ENCODE peak calls at places on chromosome 7, in six cellular contexts. One of them, this sample, is unnamed.
A peak's percentile ranks its signal among the peaks of the same experiment; 100 is the strongest.

GRCh38 chr7:151897951-151898686 is 21.2 kb upstream of the PRKAG2 start:
- DNase-seq in dermis microvascular lymphatic vessel endothelial cell: no peak
- DNase-seq in stimulated activated CD8-positive, alpha-beta memory T cell treated with anti-CD3 and anti-CD28 coated beads, Interleukin-15, amount 100 ng/mL, for 48 hours: no peak
- DNase-seq in tibial artery: peak; percentile 33
- DNase-seq in stimulated activated CD4-positive, alpha-beta T cell treated with anti-CD3 and anti-CD28 coated beads, Interleukin-4, amount 100 ng/mL, for 48 hours: no peak
- DNase-seq in NCI-H2171 treated with DMSO at 0.1 percent for 48 hours: no peak
- DNase-seq in this sample: no peak

GRCh38 chr7:114082567-114082933 is 163.7 kb upstream of the PPP1R3A start:
- DNase-seq in tibial artery: no peak
- DNase-seq in dermis microvascular lymphatic vessel endothelial cell: no peak
- DNase-seq in stimulated activated CD4-positive, alpha-beta T cell treated with anti-CD3 and anti-CD28 coated beads, Interleukin-4, amount 100 ng/mL, for 48 hours: no peak
- DNase-seq in stimulated activated CD8-positive, alpha-beta memory T cell treated with anti-CD3 and anti-CD28 coated beads, Interleukin-15, amount 100 ng/mL, for 48 hours: no peak
- DNase-seq in NCI-H2171 treated with DMSO at 0.1 percent for 48 hours: no peak
- DNase-seq in this sample: no peak

GRCh38 chr7:124723012-124723411 is 42.6 kb downstream of the GPR37 start:
- DNase-seq in dermis microvascular lymphatic vessel endothelial cell: no peak
- DNase-seq in NCI-H2171 treated with DMSO at 0.1 percent for 48 hours: no peak
- DNase-seq in stimulated activated CD8-positive, alpha-beta memory T cell treated with anti-CD3 and anti-CD28 coated beads, Interleukin-15, amount 100 ng/mL, for 48 hours: no peak
- DNase-seq in tibial artery: no peak
- DNase-seq in stimulated activated CD4-positive, alpha-beta T cell treated with anti-CD3 and anti-CD28 coated beads, Interleukin-4, amount 100 ng/mL, for 48 hours: no peak
- DNase-seq in this sample: no peak

GRCh38 chr7:106119719-106120118 is 7.6 kb upstream of the SYPL1 start:
- DNase-seq in stimulated activated CD8-positive, alpha-beta memory T cell treated with anti-CD3 and anti-CD28 coated beads, Interleukin-15, amount 100 ng/mL, for 48 hours: no peak
- DNase-seq in stimulated activated CD4-positive, alpha-beta T cell treated with anti-CD3 and anti-CD28 coated beads, Interleukin-4, amount 100 ng/mL, for 48 hours: no peak
- DNase-seq in dermis microvascular lymphatic vessel endothelial cell: no peak
- DNase-seq in NCI-H2171 treated with DMSO at 0.1 percent for 48 hours: no peak
- DNase-seq in tibial artery: no peak
- DNase-seq in this sample: no peak

GRCh38 chr7:30396379-30396778 is 82.2 kb downstream of the NOD1 start:
- DNase-seq in stimulated activated CD4-positive, alpha-beta T cell treated with anti-CD3 and anti-CD28 coated beads, Interleukin-4, amount 100 ng/mL, for 48 hours: no peak
- DNase-seq in stimulated activated CD8-positive, alpha-beta memory T cell treated with anti-CD3 and anti-CD28 coated beads, Interleukin-15, amount 100 ng/mL, for 48 hours: no peak
- DNase-seq in tibial artery: no peak
- DNase-seq in NCI-H2171 treated with DMSO at 0.1 percent for 48 hours: peak; percentile 12
- DNase-seq in dermis microvascular lymphatic vessel endothelial cell: no peak
- DNase-seq in this sample: no peak

GRCh38 chr7:49631071-49631826 is 142.2 kb upstream of the VWC2 start:
- DNase-seq in NCI-H2171 treated with DMSO at 0.1 percent for 48 hours: no peak
- DNase-seq in tibial artery: no peak
- DNase-seq in stimulated activated CD8-positive, alpha-beta memory T cell treated with anti-CD3 and anti-CD28 coated beads, Interleukin-15, amount 100 ng/mL, for 48 hours: no peak
- DNase-seq in dermis microvascular lymphatic vessel endothelial cell: no peak
- DNase-seq in stimulated activated CD4-positive, alpha-beta T cell treated with anti-CD3 and anti-CD28 coated beads, Interleukin-4, amount 100 ng/mL, for 48 hours: no peak
- DNase-seq in this sample: no peak

GRCh38 chr7:135930565-135931423 is 46.4 kb downstream of the MTPN start:
- DNase-seq in stimulated activated CD4-positive, alpha-beta T cell treated with anti-CD3 and anti-CD28 coated beads, Interleukin-4, amount 100 ng/mL, for 48 hours: no peak
- DNase-seq in stimulated activated CD8-positive, alpha-beta memory T cell treated with anti-CD3 and anti-CD28 coated beads, Interleukin-15, amount 100 ng/mL, for 48 hours: no peak
- DNase-seq in tibial artery: no peak
- DNase-seq in NCI-H2171 treated with DMSO at 0.1 percent for 48 hours: no peak
- DNase-seq in dermis microvascular lymphatic vessel endothelial cell: no peak
- DNase-seq in this sample: no peak

GRCh38 chr7:51315393-51316261 is 982 bp downstream of the COBL start:
- DNase-seq in stimulated activated CD4-positive, alpha-beta T cell treated with anti-CD3 and anti-CD28 coated beads, Interleukin-4, amount 100 ng/mL, for 48 hours: no peak
- DNase-seq in dermis microvascular lymphatic vessel endothelial cell: no peak
- DNase-seq in stimulated activated CD8-positive, alpha-beta memory T cell treated with anti-CD3 and anti-CD28 coated beads, Interleukin-15, amount 100 ng/mL, for 48 hours: no peak
- DNase-seq in tibial artery: no peak
- DNase-seq in NCI-H2171 treated with DMSO at 0.1 percent for 48 hours: peak; percentile 41
- DNase-seq in this sample: no peak

GRCh38 chr7:96004598-96004997 is 232.2 kb downstream of the DYNC1I1 start:
- DNase-seq in stimulated activated CD4-positive, alpha-beta T cell treated with anti-CD3 and anti-CD28 coated beads, Interleukin-4, amount 100 ng/mL, for 48 hours: no peak
- DNase-seq in dermis microvascular lymphatic vessel endothelial cell: no peak
- DNase-seq in NCI-H2171 treated with DMSO at 0.1 percent for 48 hours: peak; percentile 39
- DNase-seq in stimulated activated CD8-positive, alpha-beta memory T cell treated with anti-CD3 and anti-CD28 coated beads, Interleukin-15, amount 100 ng/mL, for 48 hours: no peak
- DNase-seq in tibial artery: no peak
- DNase-seq in this sample: no peak

GRCh38 chr7:132424821-132425739 is 151.2 kb downstream of the PLXNA4 start:
- DNase-seq in stimulated activated CD8-positive, alpha-beta memory T cell treated with anti-CD3 and anti-CD28 coated beads, Interleukin-15, amount 100 ng/mL, for 48 hours: no peak
- DNase-seq in tibial artery: no peak
- DNase-seq in NCI-H2171 treated with DMSO at 0.1 percent for 48 hours: no peak
- DNase-seq in stimulated activated CD4-positive, alpha-beta T cell treated with anti-CD3 and anti-CD28 coated beads, Interleukin-4, amount 100 ng/mL, for 48 hours: no peak
- DNase-seq in dermis microvascular lymphatic vessel endothelial cell: no peak
- DNase-seq in this sample: no peak

GRCh38 chr7:45973725-45974532 is 52.9 kb upstream of the IGFBP3 start:
- DNase-seq in stimulated activated CD4-positive, alpha-beta T cell treated with anti-CD3 and anti-CD28 coated beads, Interleukin-4, amount 100 ng/mL, for 48 hours: no peak
- DNase-seq in dermis microvascular lymphatic vessel endothelial cell: no peak
- DNase-seq in NCI-H2171 treated with DMSO at 0.1 percent for 48 hours: no peak
- DNase-seq in stimulated activated CD8-positive, alpha-beta memory T cell treated with anti-CD3 and anti-CD28 coated beads, Interleukin-15, amount 100 ng/mL, for 48 hours: no peak
- DNase-seq in tibial artery: no peak
- DNase-seq in this sample: no peak

GRCh38 chr7:130277763-130278643 is 11.3 kb downstream of the CPA2 start:
- DNase-seq in dermis microvascular lymphatic vessel endothelial cell: peak; percentile 24
- DNase-seq in tibial artery: peak; percentile 79
- DNase-seq in NCI-H2171 treated with DMSO at 0.1 percent for 48 hours: peak; percentile 82
- DNase-seq in stimulated activated CD4-positive, alpha-beta T cell treated with anti-CD3 and anti-CD28 coated beads, Interleukin-4, amount 100 ng/mL, for 48 hours: no peak
- DNase-seq in stimulated activated CD8-positive, alpha-beta memory T cell treated with anti-CD3 and anti-CD28 coated beads, Interleukin-15, amount 100 ng/mL, for 48 hours: no peak
- DNase-seq in this sample: peak; percentile 60

GRCh38 chr7:151648429-151648828 is 128.7 kb upstream of the RHEB start:
- DNase-seq in NCI-H2171 treated with DMSO at 0.1 percent for 48 hours: no peak
- DNase-seq in tibial artery: no peak
- DNase-seq in stimulated activated CD4-positive, alpha-beta T cell treated with anti-CD3 and anti-CD28 coated beads, Interleukin-4, amount 100 ng/mL, for 48 hours: no peak
- DNase-seq in stimulated activated CD8-positive, alpha-beta memory T cell treated with anti-CD3 and anti-CD28 coated beads, Interleukin-15, amount 100 ng/mL, for 48 hours: no peak
- DNase-seq in dermis microvascular lymphatic vessel endothelial cell: no peak
- DNase-seq in this sample: no peak

GRCh38 chr7:29401827-29402226 is 161.8 kb upstream of the PRR15 start:
- DNase-seq in stimulated activated CD4-positive, alpha-beta T cell treated with anti-CD3 and anti-CD28 coated beads, Interleukin-4, amount 100 ng/mL, for 48 hours: no peak
- DNase-seq in tibial artery: no peak
- DNase-seq in stimulated activated CD8-positive, alpha-beta memory T cell treated with anti-CD3 and anti-CD28 coated beads, Interleukin-15, amount 100 ng/mL, for 48 hours: no peak
- DNase-seq in NCI-H2171 treated with DMSO at 0.1 percent for 48 hours: peak; percentile 66
- DNase-seq in dermis microvascular lymphatic vessel endothelial cell: no peak
- DNase-seq in this sample: no peak

GRCh38 chr7:17429579-17429978 is 131.1 kb downstream of the AHR start:
- DNase-seq in stimulated activated CD4-positive, alpha-beta T cell treated with anti-CD3 and anti-CD28 coated beads, Interleukin-4, amount 100 ng/mL, for 48 hours: no peak
- DNase-seq in stimulated activated CD8-positive, alpha-beta memory T cell treated with anti-CD3 and anti-CD28 coated beads, Interleukin-15, amount 100 ng/mL, for 48 hours: no peak
- DNase-seq in tibial artery: no peak
- DNase-seq in NCI-H2171 treated with DMSO at 0.1 percent for 48 hours: no peak
- DNase-seq in dermis microvascular lymphatic vessel endothelial cell: no peak
- DNase-seq in this sample: no peak

GRCh38 chr7:66281678-66282593 is 76.8 kb downstream of the TPST1 start:
- DNase-seq in dermis microvascular lymphatic vessel endothelial cell: no peak
- DNase-seq in stimulated activated CD4-positive, alpha-beta T cell treated with anti-CD3 and anti-CD28 coated beads, Interleukin-4, amount 100 ng/mL, for 48 hours: no peak
- DNase-seq in stimulated activated CD8-positive, alpha-beta memory T cell treated with anti-CD3 and anti-CD28 coated beads, Interleukin-15, amount 100 ng/mL, for 48 hours: no peak
- DNase-seq in tibial artery: no peak
- DNase-seq in NCI-H2171 treated with DMSO at 0.1 percent for 48 hours: peak; percentile 29
- DNase-seq in this sample: peak; percentile 46

GRCh38 chr7:128903621-128904361 is 6.7 kb downstream of the KCP start:
- DNase-seq in NCI-H2171 treated with DMSO at 0.1 percent for 48 hours: no peak
- DNase-seq in stimulated activated CD4-positive, alpha-beta T cell treated with anti-CD3 and anti-CD28 coated beads, Interleukin-4, amount 100 ng/mL, for 48 hours: no peak
- DNase-seq in stimulated activated CD8-positive, alpha-beta memory T cell treated with anti-CD3 and anti-CD28 coated beads, Interleukin-15, amount 100 ng/mL, for 48 hours: no peak
- DNase-seq in dermis microvascular lymphatic vessel endothelial cell: no peak
- DNase-seq in tibial artery: peak; percentile 57
- DNase-seq in this sample: no peak

GRCh38 chr7:78473011-78473410 is 674.4 kb downstream of the PHTF2 start:
- DNase-seq in tibial artery: no peak
- DNase-seq in stimulated activated CD8-positive, alpha-beta memory T cell treated with anti-CD3 and anti-CD28 coated beads, Interleukin-15, amount 100 ng/mL, for 48 hours: no peak
- DNase-seq in dermis microvascular lymphatic vessel endothelial cell: no peak
- DNase-seq in stimulated activated CD4-positive, alpha-beta T cell treated with anti-CD3 and anti-CD28 coated beads, Interleukin-4, amount 100 ng/mL, for 48 hours: no peak
- DNase-seq in NCI-H2171 treated with DMSO at 0.1 percent for 48 hours: peak; percentile 45
- DNase-seq in this sample: no peak

GRCh38 chr7:150519310-150519709 is 4.6 kb downstream of the GIMAP7 start:
- DNase-seq in tibial artery: no peak
- DNase-seq in stimulated activated CD8-positive, alpha-beta memory T cell treated with anti-CD3 and anti-CD28 coated beads, Interleukin-15, amount 100 ng/mL, for 48 hours: no peak
- DNase-seq in NCI-H2171 treated with DMSO at 0.1 percent for 48 hours: no peak
- DNase-seq in stimulated activated CD4-positive, alpha-beta T cell treated with anti-CD3 and anti-CD28 coated beads, Interleukin-4, amount 100 ng/mL, for 48 hours: no peak
- DNase-seq in dermis microvascular lymphatic vessel endothelial cell: no peak
- DNase-seq in this sample: no peak

GRCh38 chr7:148572067-148572522 is 18.5 kb upstream of the C7orf33 start:
- DNase-seq in stimulated activated CD8-positive, alpha-beta memory T cell treated with anti-CD3 and anti-CD28 coated beads, Interleukin-15, amount 100 ng/mL, for 48 hours: no peak
- DNase-seq in tibial artery: no peak
- DNase-seq in dermis microvascular lymphatic vessel endothelial cell: no peak
- DNase-seq in stimulated activated CD4-positive, alpha-beta T cell treated with anti-CD3 and anti-CD28 coated beads, Interleukin-4, amount 100 ng/mL, for 48 hours: no peak
- DNase-seq in NCI-H2171 treated with DMSO at 0.1 percent for 48 hours: no peak
- DNase-seq in this sample: no peak

GRCh38 chr7:140230862-140231778 is 54.3 kb upstream of the KDM7A start:
- DNase-seq in stimulated activated CD8-positive, alpha-beta memory T cell treated with anti-CD3 and anti-CD28 coated beads, Interleukin-15, amount 100 ng/mL, for 48 hours: peak; percentile 50
- DNase-seq in tibial artery: no peak
- DNase-seq in dermis microvascular lymphatic vessel endothelial cell: peak; percentile 10
- DNase-seq in NCI-H2171 treated with DMSO at 0.1 percent for 48 hours: peak; percentile 97
- DNase-seq in stimulated activated CD4-positive, alpha-beta T cell treated with anti-CD3 and anti-CD28 coated beads, Interleukin-4, amount 100 ng/mL, for 48 hours: peak; percentile 49
- DNase-seq in this sample: peak; percentile 21

GRCh38 chr7:155280446-155281410 is 16.9 kb upstream of the INSIG1 start:
- DNase-seq in stimulated activated CD8-positive, alpha-beta memory T cell treated with anti-CD3 and anti-CD28 coated beads, Interleukin-15, amount 100 ng/mL, for 48 hours: no peak
- DNase-seq in dermis microvascular lymphatic vessel endothelial cell: no peak
- DNase-seq in NCI-H2171 treated with DMSO at 0.1 percent for 48 hours: no peak
- DNase-seq in tibial artery: peak; percentile 34
- DNase-seq in stimulated activated CD4-positive, alpha-beta T cell treated with anti-CD3 and anti-CD28 coated beads, Interleukin-4, amount 100 ng/mL, for 48 hours: peak; percentile 18
- DNase-seq in this sample: no peak

GRCh38 chr7:73451780-73452398 is 18.3 kb downstream of the FZD9 start:
- DNase-seq in tibial artery: no peak
- DNase-seq in dermis microvascular lymphatic vessel endothelial cell: peak; percentile 61
- DNase-seq in stimulated activated CD8-positive, alpha-beta memory T cell treated with anti-CD3 and anti-CD28 coated beads, Interleukin-15, amount 100 ng/mL, for 48 hours: no peak
- DNase-seq in NCI-H2171 treated with DMSO at 0.1 percent for 48 hours: peak; percentile 56
- DNase-seq in stimulated activated CD4-positive, alpha-beta T cell treated with anti-CD3 and anti-CD28 coated beads, Interleukin-4, amount 100 ng/mL, for 48 hours: no peak
- DNase-seq in this sample: no peak

GRCh38 chr7:25303380-25304321 is 75.4 kb upstream of the NPVF start:
- DNase-seq in dermis microvascular lymphatic vessel endothelial cell: no peak
- DNase-seq in stimulated activated CD8-positive, alpha-beta memory T cell treated with anti-CD3 and anti-CD28 coated beads, Interleukin-15, amount 100 ng/mL, for 48 hours: no peak
- DNase-seq in NCI-H2171 treated with DMSO at 0.1 percent for 48 hours: no peak
- DNase-seq in stimulated activated CD4-positive, alpha-beta T cell treated with anti-CD3 and anti-CD28 coated beads, Interleukin-4, amount 100 ng/mL, for 48 hours: no peak
- DNase-seq in tibial artery: no peak
- DNase-seq in this sample: no peak

This sample was measured in uterus.